ENCODE peak calls at places on chromosomes 2 and 18, in six cellular contexts. Q is cardiac muscle cell; L is HCT116; W is CD8-positive, alpha-beta T cell; C is astrocyte; U is adrenal gland. G is an unnamed sample.

GRCh38 chr2:227849906-227850305 is 21.5 kb upstream of the DAW1 start:
- DNase-seq in Q (no peak), L (no peak), W (no peak), C (peak; percentile 71), U (no peak), G (no peak)

GRCh38 chr2:230910546-230911135 is 14.4 kb downstream of the GPR55 start:
- DNase-seq in Q (peak; percentile 53), L (no peak), W (no peak), C (no peak), U (no peak), G (peak; percentile 18)

GRCh38 chr18:22563098-22563707 is 145.5 kb upstream of the CTAGE1 start:
- DNase-seq in Q (peak; percentile 79), L (peak; percentile 74), W (no peak), C (peak; percentile 94), U (peak; percentile 76), G (no peak)

GRCh38 chr18:78764544-78764943 is 215.1 kb upstream of the SALL3 start:
- DNase-seq in Q (no peak), L (no peak), W (no peak), C (no peak), U (no peak), G (no peak)

GRCh38 chr2:147425437-147426038 is 419.3 kb upstream of the ACVR2A start:
- DNase-seq in Q (no peak), L (no peak), W (no peak), C (no peak), U (no peak), G (no peak)

GRCh38 chr18:48711651-48712486 is 173.0 kb downstream of the CTIF start:
- DNase-seq in Q (peak; percentile 64), L (peak; percentile 21), W (no peak), C (no peak), U (peak; percentile 73), G (peak; percentile 67)

GRCh38 chr2:30666307-30666874 is 140.9 kb downstream of the CAPN13 start:
- DNase-seq in Q (no peak), L (no peak), W (no peak), C (peak; percentile 97), U (no peak), G (no peak)

GRCh38 chr18:44848931-44849330 is 168.2 kb downstream of the SETBP1 start:
- DNase-seq in Q (no peak), L (no peak), W (no peak), C (no peak), U (no peak), G (no peak)

GRCh38 chr2:46615555-46616487 is 136.5 kb downstream of the TMEM247 start:
- DNase-seq in Q (peak; percentile 4), L (no peak), W (peak; percentile 6), C (no peak), U (no peak), G (peak; percentile 59)

GRCh38 chr2:29329899-29330298 is 214.7 kb downstream of the CLIP4 start:
- DNase-seq in Q (no peak), L (no peak), W (no peak), C (no peak), U (no peak), G (no peak)

GRCh38 chr18:31243740-31244512 is 74.0 kb upstream of the DSG1 start:
- DNase-seq in Q (no peak), L (peak; percentile 33), W (no peak), C (no peak), U (no peak), G (no peak)

GRCh38 chr2:8671802-8672201 is 10.1 kb upstream of the ID2 start:
- DNase-seq in Q (no peak), L (no peak), W (no peak), C (no peak), U (no peak), G (no peak)

GRCh38 chr2:74225698-74226459 is 27.5 kb downstream of the MTHFD2 start:
- DNase-seq in Q (peak; percentile 53), L (no peak), W (no peak), C (no peak), U (no peak), G (no peak)
- H3K27ac ChIP-seq in Q (peak overlapping the region; percentile 92), L (no peak overlapping the region), W (no peak overlapping the region), C (no peak overlapping the region), U (no peak overlapping the region), G (no peak overlapping the region)

DNA sequence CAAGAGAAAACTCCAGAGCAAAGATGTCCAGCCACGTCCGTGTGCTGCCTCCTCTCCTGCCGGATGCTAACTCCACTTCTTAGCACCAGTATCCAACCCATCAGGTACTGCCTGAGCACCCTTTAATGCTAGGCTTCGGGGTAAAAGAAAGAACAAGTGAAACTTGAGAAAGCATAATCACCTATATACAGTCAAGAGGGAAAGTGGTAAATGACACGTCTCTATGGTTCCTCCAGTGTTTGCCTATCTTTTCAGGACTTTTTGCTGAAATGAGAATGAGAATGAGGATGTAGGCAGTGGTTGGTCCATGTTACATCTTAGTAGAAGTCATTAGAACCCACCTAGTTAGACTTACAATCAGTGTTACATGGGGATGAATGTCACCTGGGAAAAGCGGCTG is 47.9 kb downstream of the EPHA4 start:
- DNase-seq in Q (no peak), L (no peak), W (no peak), C (no peak), U (no peak), G (no peak)
- H3K4me1 ChIP-seq in Q (peaks cover 44% of the 10 kb centered on the region), L (no peaks in the 10 kb centered on the region), W (peaks cover 15% of the 10 kb centered on the region), C (peaks cover under 1% of the 10 kb centered on the region), U (peaks cover 1% of the 10 kb centered on the region), G (peaks cover 17% of the 10 kb centered on the region)

GRCh38 chr2:233448565-233448964 is 94.3 kb downstream of the DGKD start:
- DNase-seq in Q (no peak), L (no peak), W (no peak), C (no peak), U (no peak), G (no peak)
- H3K27ac ChIP-seq in Q (no peak overlapping the region), L (no peak overlapping the region), W (no peak overlapping the region), C (no peak overlapping the region), U (no peak overlapping the region), G (no peak overlapping the region)

DNA sequence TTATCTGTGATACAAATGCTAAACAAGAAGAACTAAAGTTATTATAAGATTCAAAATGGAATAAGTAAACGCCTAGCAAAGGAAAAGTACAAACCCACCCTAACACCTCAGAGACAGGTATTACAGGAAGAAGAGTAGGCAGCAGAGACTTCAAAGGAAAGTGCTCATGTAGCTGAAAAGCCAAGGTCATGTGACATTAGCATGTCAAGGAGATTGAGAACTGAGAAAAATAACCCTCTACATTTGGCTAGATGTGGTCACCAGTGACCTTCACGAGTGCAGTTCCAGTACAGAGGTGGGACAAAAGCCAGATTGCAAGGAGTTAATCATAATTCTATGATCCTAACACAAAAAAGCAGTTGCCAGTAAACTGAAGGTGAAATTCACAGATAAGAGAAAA is 252.7 kb downstream of the ZEB2 start:
- DNase-seq in Q (no peak), L (no peak), W (no peak), C (no peak), U (no peak), G (no peak)
- H3K4me1 ChIP-seq in Q (no peaks in the 10 kb centered on the region), L (no peaks in the 10 kb centered on the region), W (peaks cover 16% of the 10 kb centered on the region), C (no peaks in the 10 kb centered on the region), U (peaks cover 40% of the 10 kb centered on the region), G (no peaks in the 10 kb centered on the region)